ENCODE peak calls at places on chromosomes 4 and X, in ten cellular contexts. One of them, this sample, is unnamed.

GRCh38 chr4:156941940-156942548 is 29.6 kb downstream of the PDGFC start:
- DNase-seq in activated naive CD8-positive, alpha-beta T cell treated with anti-CD3 and anti-CD28 coated beads for 36 hours: no peak
- DNase-seq in omental fat pad: no peak
- DNase-seq in activated gamma-delta T cell: no peak
- DNase-seq in SK-N-DZ: no peak
- DNase-seq in stimulated activated CD4-positive, alpha-beta T cell treated with anti-CD3 and anti-CD28 coated beads, Interleukin-12 subunit alpha, Interleukin-12 subunit beta, amount 100 ng/mL, for 48 hours: no peak
- DNase-seq in upper lobe of right lung: peak; percentile 62
- DNase-seq in stimulated activated CD8-positive, alpha-beta memory T cell treated with anti-CD3 and anti-CD28 coated beads, Interleukin-7, amount 100 ng/mL, for 24 hours: no peak
- DNase-seq in NCI-H345: peak; percentile 62
- DNase-seq in fibroblast of lung: peak; percentile 98
- DNase-seq in this sample: no peak

GRCh38 chrX:40508560-40508959 is 72.2 kb upstream of the ATP6AP2 start:
- DNase-seq in NCI-H345: no peak
- DNase-seq in stimulated activated CD8-positive, alpha-beta memory T cell treated with anti-CD3 and anti-CD28 coated beads, Interleukin-7, amount 100 ng/mL, for 24 hours: no peak
- DNase-seq in activated gamma-delta T cell: no peak
- DNase-seq in fibroblast of lung: no peak
- DNase-seq in activated naive CD8-positive, alpha-beta T cell treated with anti-CD3 and anti-CD28 coated beads for 36 hours: no peak
- DNase-seq in omental fat pad: no peak
- DNase-seq in stimulated activated CD4-positive, alpha-beta T cell treated with anti-CD3 and anti-CD28 coated beads, Interleukin-12 subunit alpha, Interleukin-12 subunit beta, amount 100 ng/mL, for 48 hours: no peak
- DNase-seq in upper lobe of right lung: no peak
- DNase-seq in SK-N-DZ: no peak
- DNase-seq in this sample: no peak

GRCh38 chrX:32871636-32872035 is 339.7 kb downstream of the DMD start:
- DNase-seq in fibroblast of lung: no peak
- DNase-seq in omental fat pad: no peak
- DNase-seq in NCI-H345: no peak
- DNase-seq in SK-N-DZ: no peak
- DNase-seq in upper lobe of right lung: no peak
- DNase-seq in activated gamma-delta T cell: no peak
- DNase-seq in activated naive CD8-positive, alpha-beta T cell treated with anti-CD3 and anti-CD28 coated beads for 36 hours: no peak
- DNase-seq in stimulated activated CD4-positive, alpha-beta T cell treated with anti-CD3 and anti-CD28 coated beads, Interleukin-12 subunit alpha, Interleukin-12 subunit beta, amount 100 ng/mL, for 48 hours: no peak
- DNase-seq in stimulated activated CD8-positive, alpha-beta memory T cell treated with anti-CD3 and anti-CD28 coated beads, Interleukin-7, amount 100 ng/mL, for 24 hours: no peak
- DNase-seq in this sample: no peak

GRCh38 chrX:78314561-78314960 is 12.8 kb downstream of the CYSLTR1 start:
- DNase-seq in activated gamma-delta T cell: no peak
- DNase-seq in upper lobe of right lung: no peak
- DNase-seq in activated naive CD8-positive, alpha-beta T cell treated with anti-CD3 and anti-CD28 coated beads for 36 hours: no peak
- DNase-seq in SK-N-DZ: no peak
- DNase-seq in NCI-H345: no peak
- DNase-seq in omental fat pad: no peak
- DNase-seq in fibroblast of lung: no peak
- DNase-seq in stimulated activated CD4-positive, alpha-beta T cell treated with anti-CD3 and anti-CD28 coated beads, Interleukin-12 subunit alpha, Interleukin-12 subunit beta, amount 100 ng/mL, for 48 hours: no peak
- DNase-seq in stimulated activated CD8-positive, alpha-beta memory T cell treated with anti-CD3 and anti-CD28 coated beads, Interleukin-7, amount 100 ng/mL, for 24 hours: no peak
- DNase-seq in this sample: no peak

GRCh38 chr4:41209187-41209586 is 5.2 kb downstream of the APBB2 start:
- DNase-seq in upper lobe of right lung: no peak
- DNase-seq in SK-N-DZ: peak; percentile 48
- DNase-seq in NCI-H345: no peak
- DNase-seq in stimulated activated CD4-positive, alpha-beta T cell treated with anti-CD3 and anti-CD28 coated beads, Interleukin-12 subunit alpha, Interleukin-12 subunit beta, amount 100 ng/mL, for 48 hours: no peak
- DNase-seq in activated gamma-delta T cell: no peak
- DNase-seq in stimulated activated CD8-positive, alpha-beta memory T cell treated with anti-CD3 and anti-CD28 coated beads, Interleukin-7, amount 100 ng/mL, for 24 hours: no peak
- DNase-seq in activated naive CD8-positive, alpha-beta T cell treated with anti-CD3 and anti-CD28 coated beads for 36 hours: no peak
- DNase-seq in fibroblast of lung: peak; percentile 62
- DNase-seq in omental fat pad: no peak
- DNase-seq in this sample: no peak

GRCh38 chr4:113457886-113458285 is 303.7 kb downstream of the CAMK2D start:
- DNase-seq in upper lobe of right lung: no peak
- DNase-seq in stimulated activated CD8-positive, alpha-beta memory T cell treated with anti-CD3 and anti-CD28 coated beads, Interleukin-7, amount 100 ng/mL, for 24 hours: no peak
- DNase-seq in SK-N-DZ: no peak
- DNase-seq in stimulated activated CD4-positive, alpha-beta T cell treated with anti-CD3 and anti-CD28 coated beads, Interleukin-12 subunit alpha, Interleukin-12 subunit beta, amount 100 ng/mL, for 48 hours: no peak
- DNase-seq in activated naive CD8-positive, alpha-beta T cell treated with anti-CD3 and anti-CD28 coated beads for 36 hours: no peak
- DNase-seq in activated gamma-delta T cell: no peak
- DNase-seq in NCI-H345: no peak
- DNase-seq in omental fat pad: no peak
- DNase-seq in fibroblast of lung: peak; percentile 38
- DNase-seq in this sample: no peak

GRCh38 chr4:127656047-127656680 is 23.4 kb downstream of the INTU start:
- DNase-seq in fibroblast of lung: no peak
- DNase-seq in upper lobe of right lung: no peak
- DNase-seq in omental fat pad: no peak
- DNase-seq in activated naive CD8-positive, alpha-beta T cell treated with anti-CD3 and anti-CD28 coated beads for 36 hours: no peak
- DNase-seq in stimulated activated CD4-positive, alpha-beta T cell treated with anti-CD3 and anti-CD28 coated beads, Interleukin-12 subunit alpha, Interleukin-12 subunit beta, amount 100 ng/mL, for 48 hours: no peak
- DNase-seq in activated gamma-delta T cell: no peak
- DNase-seq in SK-N-DZ: no peak
- DNase-seq in stimulated activated CD8-positive, alpha-beta memory T cell treated with anti-CD3 and anti-CD28 coated beads, Interleukin-7, amount 100 ng/mL, for 24 hours: no peak
- DNase-seq in NCI-H345: no peak
- DNase-seq in this sample: no peak

GRCh38 chr4:119172223-119172622 is 36.6 kb downstream of the MYOZ2 start:
- DNase-seq in upper lobe of right lung: no peak
- DNase-seq in SK-N-DZ: no peak
- DNase-seq in omental fat pad: no peak
- DNase-seq in stimulated activated CD4-positive, alpha-beta T cell treated with anti-CD3 and anti-CD28 coated beads, Interleukin-12 subunit alpha, Interleukin-12 subunit beta, amount 100 ng/mL, for 48 hours: no peak
- DNase-seq in NCI-H345: no peak
- DNase-seq in activated gamma-delta T cell: no peak
- DNase-seq in fibroblast of lung: no peak
- DNase-seq in activated naive CD8-positive, alpha-beta T cell treated with anti-CD3 and anti-CD28 coated beads for 36 hours: no peak
- DNase-seq in stimulated activated CD8-positive, alpha-beta memory T cell treated with anti-CD3 and anti-CD28 coated beads, Interleukin-7, amount 100 ng/mL, for 24 hours: no peak
- DNase-seq in this sample: no peak

GRCh38 chr4:104815593-104816156 is 321.0 kb upstream of the CXXC4 start:
- DNase-seq in upper lobe of right lung: no peak
- DNase-seq in activated naive CD8-positive, alpha-beta T cell treated with anti-CD3 and anti-CD28 coated beads for 36 hours: no peak
- DNase-seq in activated gamma-delta T cell: no peak
- DNase-seq in omental fat pad: no peak
- DNase-seq in stimulated activated CD8-positive, alpha-beta memory T cell treated with anti-CD3 and anti-CD28 coated beads, Interleukin-7, amount 100 ng/mL, for 24 hours: no peak
- DNase-seq in NCI-H345: no peak
- DNase-seq in SK-N-DZ: no peak
- DNase-seq in fibroblast of lung: peak; percentile 34
- DNase-seq in stimulated activated CD4-positive, alpha-beta T cell treated with anti-CD3 and anti-CD28 coated beads, Interleukin-12 subunit alpha, Interleukin-12 subunit beta, amount 100 ng/mL, for 48 hours: no peak
- DNase-seq in this sample: no peak

GRCh38 chr4:135186002-135186401 is 984.4 kb upstream of the PABPC4L start:
- DNase-seq in stimulated activated CD8-positive, alpha-beta memory T cell treated with anti-CD3 and anti-CD28 coated beads, Interleukin-7, amount 100 ng/mL, for 24 hours: no peak
- DNase-seq in activated gamma-delta T cell: no peak
- DNase-seq in SK-N-DZ: no peak
- DNase-seq in stimulated activated CD4-positive, alpha-beta T cell treated with anti-CD3 and anti-CD28 coated beads, Interleukin-12 subunit alpha, Interleukin-12 subunit beta, amount 100 ng/mL, for 48 hours: no peak
- DNase-seq in omental fat pad: no peak
- DNase-seq in upper lobe of right lung: no peak
- DNase-seq in fibroblast of lung: no peak
- DNase-seq in NCI-H345: no peak
- DNase-seq in activated naive CD8-positive, alpha-beta T cell treated with anti-CD3 and anti-CD28 coated beads for 36 hours: no peak
- DNase-seq in this sample: no peak

GRCh38 chr4:127479031-127479622 is 153.6 kb upstream of the INTU start:
- DNase-seq in NCI-H345: peak; percentile 13
- DNase-seq in activated gamma-delta T cell: no peak
- DNase-seq in omental fat pad: no peak
- DNase-seq in stimulated activated CD8-positive, alpha-beta memory T cell treated with anti-CD3 and anti-CD28 coated beads, Interleukin-7, amount 100 ng/mL, for 24 hours: no peak
- DNase-seq in SK-N-DZ: peak; percentile 59
- DNase-seq in fibroblast of lung: peak; percentile 32
- DNase-seq in activated naive CD8-positive, alpha-beta T cell treated with anti-CD3 and anti-CD28 coated beads for 36 hours: no peak
- DNase-seq in stimulated activated CD4-positive, alpha-beta T cell treated with anti-CD3 and anti-CD28 coated beads, Interleukin-12 subunit alpha, Interleukin-12 subunit beta, amount 100 ng/mL, for 48 hours: no peak
- DNase-seq in upper lobe of right lung: no peak
- DNase-seq in this sample: peak; percentile 1

GRCh38 chr4:108272566-108272965 is 103.8 kb upstream of the LEF1 start:
- DNase-seq in stimulated activated CD8-positive, alpha-beta memory T cell treated with anti-CD3 and anti-CD28 coated beads, Interleukin-7, amount 100 ng/mL, for 24 hours: no peak
- DNase-seq in fibroblast of lung: peak; percentile 90
- DNase-seq in NCI-H345: no peak
- DNase-seq in stimulated activated CD4-positive, alpha-beta T cell treated with anti-CD3 and anti-CD28 coated beads, Interleukin-12 subunit alpha, Interleukin-12 subunit beta, amount 100 ng/mL, for 48 hours: no peak
- DNase-seq in SK-N-DZ: no peak
- DNase-seq in activated naive CD8-positive, alpha-beta T cell treated with anti-CD3 and anti-CD28 coated beads for 36 hours: no peak
- DNase-seq in upper lobe of right lung: no peak
- DNase-seq in activated gamma-delta T cell: no peak
- DNase-seq in omental fat pad: no peak
- DNase-seq in this sample: no peak

GRCh38 chr4:173281001-173281400 is 53.2 kb downstream of the HMGB2 start:
- DNase-seq in fibroblast of lung: no peak
- DNase-seq in activated naive CD8-positive, alpha-beta T cell treated with anti-CD3 and anti-CD28 coated beads for 36 hours: no peak
- DNase-seq in NCI-H345: no peak
- DNase-seq in stimulated activated CD8-positive, alpha-beta memory T cell treated with anti-CD3 and anti-CD28 coated beads, Interleukin-7, amount 100 ng/mL, for 24 hours: no peak
- DNase-seq in upper lobe of right lung: no peak
- DNase-seq in omental fat pad: no peak
- DNase-seq in stimulated activated CD4-positive, alpha-beta T cell treated with anti-CD3 and anti-CD28 coated beads, Interleukin-12 subunit alpha, Interleukin-12 subunit beta, amount 100 ng/mL, for 48 hours: no peak
- DNase-seq in SK-N-DZ: no peak
- DNase-seq in activated gamma-delta T cell: no peak
- DNase-seq in this sample: no peak

GRCh38 chrX:71919436-71919835 is 8.8 kb downstream of the NHSL2 start:
- DNase-seq in NCI-H345: no peak
- DNase-seq in activated gamma-delta T cell: no peak
- DNase-seq in SK-N-DZ: no peak
- DNase-seq in omental fat pad: no peak
- DNase-seq in activated naive CD8-positive, alpha-beta T cell treated with anti-CD3 and anti-CD28 coated beads for 36 hours: no peak
- DNase-seq in upper lobe of right lung: no peak
- DNase-seq in fibroblast of lung: peak; percentile 62
- DNase-seq in stimulated activated CD4-positive, alpha-beta T cell treated with anti-CD3 and anti-CD28 coated beads, Interleukin-12 subunit alpha, Interleukin-12 subunit beta, amount 100 ng/mL, for 48 hours: no peak
- DNase-seq in stimulated activated CD8-positive, alpha-beta memory T cell treated with anti-CD3 and anti-CD28 coated beads, Interleukin-7, amount 100 ng/mL, for 24 hours: no peak
- DNase-seq in this sample: no peak

GRCh38 chr4:24321151-24321550 is 263.2 kb downstream of the DHX15 start:
- DNase-seq in upper lobe of right lung: no peak
- DNase-seq in fibroblast of lung: peak; percentile 91
- DNase-seq in omental fat pad: no peak
- DNase-seq in activated naive CD8-positive, alpha-beta T cell treated with anti-CD3 and anti-CD28 coated beads for 36 hours: no peak
- DNase-seq in NCI-H345: no peak
- DNase-seq in SK-N-DZ: no peak
- DNase-seq in stimulated activated CD8-positive, alpha-beta memory T cell treated with anti-CD3 and anti-CD28 coated beads, Interleukin-7, amount 100 ng/mL, for 24 hours: no peak
- DNase-seq in activated gamma-delta T cell: no peak
- DNase-seq in stimulated activated CD4-positive, alpha-beta T cell treated with anti-CD3 and anti-CD28 coated beads, Interleukin-12 subunit alpha, Interleukin-12 subunit beta, amount 100 ng/mL, for 48 hours: no peak
- DNase-seq in this sample: no peak

GRCh38 chr4:55524844-55525571 is 21.7 kb downstream of the CLOCK start:
- DNase-seq in activated gamma-delta T cell: no peak
- DNase-seq in upper lobe of right lung: no peak
- DNase-seq in stimulated activated CD4-positive, alpha-beta T cell treated with anti-CD3 and anti-CD28 coated beads, Interleukin-12 subunit alpha, Interleukin-12 subunit beta, amount 100 ng/mL, for 48 hours: no peak
- DNase-seq in NCI-H345: no peak
- DNase-seq in omental fat pad: no peak
- DNase-seq in activated naive CD8-positive, alpha-beta T cell treated with anti-CD3 and anti-CD28 coated beads for 36 hours: no peak
- DNase-seq in SK-N-DZ: no peak
- DNase-seq in fibroblast of lung: peak; percentile 29
- DNase-seq in stimulated activated CD8-positive, alpha-beta memory T cell treated with anti-CD3 and anti-CD28 coated beads, Interleukin-7, amount 100 ng/mL, for 24 hours: no peak
- DNase-seq in this sample: no peak

GRCh38 chr4:79211490-79211889 is 114.4 kb downstream of the NAA11 start:
- DNase-seq in stimulated activated CD8-positive, alpha-beta memory T cell treated with anti-CD3 and anti-CD28 coated beads, Interleukin-7, amount 100 ng/mL, for 24 hours: no peak
- DNase-seq in activated naive CD8-positive, alpha-beta T cell treated with anti-CD3 and anti-CD28 coated beads for 36 hours: no peak
- DNase-seq in SK-N-DZ: no peak
- DNase-seq in omental fat pad: no peak
- DNase-seq in fibroblast of lung: no peak
- DNase-seq in stimulated activated CD4-positive, alpha-beta T cell treated with anti-CD3 and anti-CD28 coated beads, Interleukin-12 subunit alpha, Interleukin-12 subunit beta, amount 100 ng/mL, for 48 hours: no peak
- DNase-seq in upper lobe of right lung: no peak
- DNase-seq in activated gamma-delta T cell: no peak
- DNase-seq in NCI-H345: no peak
- DNase-seq in this sample: no peak

GRCh38 chrX:153245288-153245731 is 66.2 kb downstream of the MAGEA1 start:
- DNase-seq in stimulated activated CD4-positive, alpha-beta T cell treated with anti-CD3 and anti-CD28 coated beads, Interleukin-12 subunit alpha, Interleukin-12 subunit beta, amount 100 ng/mL, for 48 hours: no peak
- DNase-seq in NCI-H345: no peak
- DNase-seq in omental fat pad: no peak
- DNase-seq in stimulated activated CD8-positive, alpha-beta memory T cell treated with anti-CD3 and anti-CD28 coated beads, Interleukin-7, amount 100 ng/mL, for 24 hours: no peak
- DNase-seq in SK-N-DZ: no peak
- DNase-seq in activated naive CD8-positive, alpha-beta T cell treated with anti-CD3 and anti-CD28 coated beads for 36 hours: no peak
- DNase-seq in activated gamma-delta T cell: no peak
- DNase-seq in upper lobe of right lung: no peak
- DNase-seq in fibroblast of lung: no peak
- DNase-seq in this sample: peak; percentile 17

GRCh38 chr4:102564399-102564921 is 63.3 kb downstream of the NFKB1 start:
- DNase-seq in activated naive CD8-positive, alpha-beta T cell treated with anti-CD3 and anti-CD28 coated beads for 36 hours: peak; percentile 53
- DNase-seq in NCI-H345: no peak
- DNase-seq in upper lobe of right lung: no peak
- DNase-seq in fibroblast of lung: peak; percentile 82
- DNase-seq in stimulated activated CD8-positive, alpha-beta memory T cell treated with anti-CD3 and anti-CD28 coated beads, Interleukin-7, amount 100 ng/mL, for 24 hours: no peak
- DNase-seq in activated gamma-delta T cell: no peak
- DNase-seq in SK-N-DZ: no peak
- DNase-seq in stimulated activated CD4-positive, alpha-beta T cell treated with anti-CD3 and anti-CD28 coated beads, Interleukin-12 subunit alpha, Interleukin-12 subunit beta, amount 100 ng/mL, for 48 hours: peak; percentile 24
- DNase-seq in omental fat pad: no peak
- DNase-seq in this sample: no peak

GRCh38 chr4:108849611-108850406 is 87.0 kb upstream of the ETNPPL start:
- DNase-seq in activated gamma-delta T cell: no peak
- DNase-seq in activated naive CD8-positive, alpha-beta T cell treated with anti-CD3 and anti-CD28 coated beads for 36 hours: no peak
- DNase-seq in stimulated activated CD8-positive, alpha-beta memory T cell treated with anti-CD3 and anti-CD28 coated beads, Interleukin-7, amount 100 ng/mL, for 24 hours: no peak
- DNase-seq in stimulated activated CD4-positive, alpha-beta T cell treated with anti-CD3 and anti-CD28 coated beads, Interleukin-12 subunit alpha, Interleukin-12 subunit beta, amount 100 ng/mL, for 48 hours: no peak
- DNase-seq in SK-N-DZ: no peak
- DNase-seq in NCI-H345: no peak
- DNase-seq in fibroblast of lung: peak; percentile 89
- DNase-seq in omental fat pad: no peak
- DNase-seq in upper lobe of right lung: no peak
- DNase-seq in this sample: no peak

GRCh38 chrX:133776072-133776471 is 209.3 kb downstream of the GPC3 start:
- DNase-seq in SK-N-DZ: no peak
- DNase-seq in NCI-H345: peak; percentile 8
- DNase-seq in omental fat pad: peak; percentile 28
- DNase-seq in stimulated activated CD8-positive, alpha-beta memory T cell treated with anti-CD3 and anti-CD28 coated beads, Interleukin-7, amount 100 ng/mL, for 24 hours: no peak
- DNase-seq in stimulated activated CD4-positive, alpha-beta T cell treated with anti-CD3 and anti-CD28 coated beads, Interleukin-12 subunit alpha, Interleukin-12 subunit beta, amount 100 ng/mL, for 48 hours: peak; percentile 40
- DNase-seq in fibroblast of lung: no peak
- DNase-seq in activated naive CD8-positive, alpha-beta T cell treated with anti-CD3 and anti-CD28 coated beads for 36 hours: peak; percentile 12
- DNase-seq in upper lobe of right lung: peak; percentile 55
- DNase-seq in activated gamma-delta T cell: no peak
- DNase-seq in this sample: no peak

GRCh38 chr4:122476126-122476525 is 19.6 kb upstream of the IL2 start:
- DNase-seq in stimulated activated CD4-positive, alpha-beta T cell treated with anti-CD3 and anti-CD28 coated beads, Interleukin-12 subunit alpha, Interleukin-12 subunit beta, amount 100 ng/mL, for 48 hours: no peak
- DNase-seq in fibroblast of lung: no peak
- DNase-seq in activated gamma-delta T cell: no peak
- DNase-seq in stimulated activated CD8-positive, alpha-beta memory T cell treated with anti-CD3 and anti-CD28 coated beads, Interleukin-7, amount 100 ng/mL, for 24 hours: no peak
- DNase-seq in activated naive CD8-positive, alpha-beta T cell treated with anti-CD3 and anti-CD28 coated beads for 36 hours: no peak
- DNase-seq in upper lobe of right lung: no peak
- DNase-seq in SK-N-DZ: no peak
- DNase-seq in NCI-H345: no peak
- DNase-seq in omental fat pad: no peak
- DNase-seq in this sample: no peak

GRCh38 chrX:100674705-100675104 is 30.7 kb downstream of the SRPX2 start:
- DNase-seq in NCI-H345: no peak
- DNase-seq in SK-N-DZ: no peak
- DNase-seq in activated naive CD8-positive, alpha-beta T cell treated with anti-CD3 and anti-CD28 coated beads for 36 hours: no peak
- DNase-seq in upper lobe of right lung: no peak
- DNase-seq in omental fat pad: no peak
- DNase-seq in stimulated activated CD8-positive, alpha-beta memory T cell treated with anti-CD3 and anti-CD28 coated beads, Interleukin-7, amount 100 ng/mL, for 24 hours: no peak
- DNase-seq in stimulated activated CD4-positive, alpha-beta T cell treated with anti-CD3 and anti-CD28 coated beads, Interleukin-12 subunit alpha, Interleukin-12 subunit beta, amount 100 ng/mL, for 48 hours: no peak
- DNase-seq in fibroblast of lung: no peak
- DNase-seq in activated gamma-delta T cell: no peak
- DNase-seq in this sample: no peak

GRCh38 chrX:119682019-119682989 is 10.7 kb downstream of the SEPTIN6 start:
- DNase-seq in activated naive CD8-positive, alpha-beta T cell treated with anti-CD3 and anti-CD28 coated beads for 36 hours: no peak
- DNase-seq in fibroblast of lung: no peak
- DNase-seq in SK-N-DZ: no peak
- DNase-seq in stimulated activated CD8-positive, alpha-beta memory T cell treated with anti-CD3 and anti-CD28 coated beads, Interleukin-7, amount 100 ng/mL, for 24 hours: no peak
- DNase-seq in activated gamma-delta T cell: no peak
- DNase-seq in stimulated activated CD4-positive, alpha-beta T cell treated with anti-CD3 and anti-CD28 coated beads, Interleukin-12 subunit alpha, Interleukin-12 subunit beta, amount 100 ng/mL, for 48 hours: no peak
- DNase-seq in NCI-H345: no peak
- DNase-seq in upper lobe of right lung: no peak
- DNase-seq in omental fat pad: no peak
- DNase-seq in this sample: no peak

GRCh38 chrX:53288173-53288572 is 6.8 kb upstream of the IQSEC2 start:
- DNase-seq in fibroblast of lung: peak; percentile 20
- DNase-seq in omental fat pad: no peak
- DNase-seq in upper lobe of right lung: no peak
- DNase-seq in NCI-H345: peak; percentile 26
- DNase-seq in SK-N-DZ: peak; percentile 62
- DNase-seq in stimulated activated CD8-positive, alpha-beta memory T cell treated with anti-CD3 and anti-CD28 coated beads, Interleukin-7, amount 100 ng/mL, for 24 hours: no peak
- DNase-seq in stimulated activated CD4-positive, alpha-beta T cell treated with anti-CD3 and anti-CD28 coated beads, Interleukin-12 subunit alpha, Interleukin-12 subunit beta, amount 100 ng/mL, for 48 hours: no peak
- DNase-seq in activated gamma-delta T cell: no peak
- DNase-seq in activated naive CD8-positive, alpha-beta T cell treated with anti-CD3 and anti-CD28 coated beads for 36 hours: no peak
- DNase-seq in this sample: no peak

GRCh38 chrX:119004920-119005524 is 30.6 kb downstream of the LONRF3 start:
- DNase-seq in NCI-H345: peak; percentile 51
- DNase-seq in stimulated activated CD4-positive, alpha-beta T cell treated with anti-CD3 and anti-CD28 coated beads, Interleukin-12 subunit alpha, Interleukin-12 subunit beta, amount 100 ng/mL, for 48 hours: peak; percentile 40
- DNase-seq in omental fat pad: no peak
- DNase-seq in SK-N-DZ: peak; percentile 17
- DNase-seq in fibroblast of lung: peak; percentile 20
- DNase-seq in activated gamma-delta T cell: peak; percentile 5
- DNase-seq in activated naive CD8-positive, alpha-beta T cell treated with anti-CD3 and anti-CD28 coated beads for 36 hours: peak; percentile 40
- DNase-seq in stimulated activated CD8-positive, alpha-beta memory T cell treated with anti-CD3 and anti-CD28 coated beads, Interleukin-7, amount 100 ng/mL, for 24 hours: peak; percentile 7
- DNase-seq in upper lobe of right lung: peak; percentile 67
- DNase-seq in this sample: no peak

GRCh38 chrX:70336767-70337166 is 46.9 kb downstream of the KIF4A start:
- DNase-seq in NCI-H345: no peak
- DNase-seq in SK-N-DZ: no peak
- DNase-seq in upper lobe of right lung: no peak
- DNase-seq in stimulated activated CD8-positive, alpha-beta memory T cell treated with anti-CD3 and anti-CD28 coated beads, Interleukin-7, amount 100 ng/mL, for 24 hours: no peak
- DNase-seq in activated gamma-delta T cell: no peak
- DNase-seq in fibroblast of lung: no peak
- DNase-seq in stimulated activated CD4-positive, alpha-beta T cell treated with anti-CD3 and anti-CD28 coated beads, Interleukin-12 subunit alpha, Interleukin-12 subunit beta, amount 100 ng/mL, for 48 hours: peak; percentile 3
- DNase-seq in activated naive CD8-positive, alpha-beta T cell treated with anti-CD3 and anti-CD28 coated beads for 36 hours: no peak
- DNase-seq in omental fat pad: no peak
- DNase-seq in this sample: no peak

GRCh38 chr4:67393699-67394281 is 151.5 kb downstream of the CENPC start:
- DNase-seq in omental fat pad: no peak
- DNase-seq in SK-N-DZ: peak; percentile 24
- DNase-seq in upper lobe of right lung: no peak
- DNase-seq in NCI-H345: peak; percentile 16
- DNase-seq in fibroblast of lung: peak; percentile 33
- DNase-seq in stimulated activated CD8-positive, alpha-beta memory T cell treated with anti-CD3 and anti-CD28 coated beads, Interleukin-7, amount 100 ng/mL, for 24 hours: no peak
- DNase-seq in stimulated activated CD4-positive, alpha-beta T cell treated with anti-CD3 and anti-CD28 coated beads, Interleukin-12 subunit alpha, Interleukin-12 subunit beta, amount 100 ng/mL, for 48 hours: peak; percentile 43
- DNase-seq in activated gamma-delta T cell: no peak
- DNase-seq in activated naive CD8-positive, alpha-beta T cell treated with anti-CD3 and anti-CD28 coated beads for 36 hours: no peak
- DNase-seq in this sample: no peak

This sample was measured in NCI-H2107.